ENCODE peak calls at places on chromosomes 6 and 20, in four cellular contexts. E is cerebellum, N is NCI-H2171 treated with DMSO at 0.1 percent for 48 hours, O is SJSA1. S is an unnamed sample.

GRCh38 chr20:56439784-56440291 is 27.8 kb downstream of the CASS4 start:
- DNase-seq in E (no peak), N (no peak), O (peak; percentile 78), S (no peak)

GRCh38 chr20:9807176-9807575 is 31.7 kb downstream of the PAK5 start:
- DNase-seq in E (peak; percentile 63), N (peak; percentile 84), O (no peak), S (no peak)

GRCh38 chr6:19663479-19663878 is 173.7 kb upstream of the ID4 start:
- DNase-seq in E (no peak), N (no peak), O (no peak), S (no peak)

GRCh38 chr6:81735756-81736380 is 16.6 kb downstream of the TENT5A start:
- DNase-seq in E (no peak), N (no peak), O (no peak), S (no peak)

GRCh38 chr6:134373282-134373922 is 55.5 kb upstream of the SGK1 start:
- DNase-seq in E (no peak), N (no peak), O (peak; percentile 53), S (peak; percentile 23)

GRCh38 chr6:118776607-118777549 is 117.1 kb upstream of the ASF1A start:
- DNase-seq in E (peak; percentile 81), N (peak; percentile 86), O (peak; percentile 57), S (peak; percentile 54)

GRCh38 chr6:21180800-21181337 is 412.7 kb upstream of the SOX4 start:
- DNase-seq in E (no peak), N (no peak), O (no peak), S (no peak)

GRCh38 chr6:53979468-53980067 is 131.7 kb upstream of the MLIP start:
- DNase-seq in E (peak; percentile 14), N (peak; percentile 44), O (no peak), S (no peak)

GRCh38 chr20:62339647-62340062 is 27.5 kb downstream of the LAMA5 start:
- DNase-seq in E (no peak), N (no peak), O (no peak), S (no peak)

GRCh38 chr6:14506656-14507242 is 389.2 kb downstream of the CD83 start:
- DNase-seq in E (peak; percentile 13), N (no peak), O (no peak), S (no peak)

GRCh38 chr6:139373154-139373927 is 1.1 kb downstream of the CITED2 start:
- DNase-seq in E (peak; percentile 37), N (peak; percentile 51), O (peak; percentile 56), S (peak; percentile 45)

GRCh38 chr6:16982827-16983226 is 119.0 kb upstream of the STMND1 start:
- DNase-seq in E (no peak), N (no peak), O (no peak), S (no peak)

GRCh38 chr6:53152576-53152975 is 3.9 kb upstream of the GCM1 start:
- DNase-seq in E (no peak), N (no peak), O (no peak), S (no peak)

GRCh38 chr20:33183292-33183691 is 15.3 kb downstream of the BPIFA2 start:
- DNase-seq in E (no peak), N (no peak), O (no peak), S (no peak)

GRCh38 chr6:145668844-145669243 is 66.5 kb downstream of the EPM2A start:
- DNase-seq in E (no peak), N (no peak), O (no peak), S (no peak)

GRCh38 chr6:156994215-156995076 is 217.3 kb downstream of the ARID1B start:
- DNase-seq in E (no peak), N (peak; percentile 24), O (no peak), S (no peak)

GRCh38 chr6:24719125-24719931 is at the start of gene C6orf62:
- DNase-seq in E (no peak), N (peak; percentile 34), O (no peak), S (peak; percentile 27)

GRCh38 chr6:31702819-31703716 is at the start of gene ABHD16A:
- DNase-seq in E (peak; percentile 100), N (peak; percentile 98), O (peak; percentile 99), S (peak; percentile 99)

GRCh38 chr20:36540551-36541211 is 638 bp upstream of the MYL9 start:
- DNase-seq in E (no peak), N (no peak), O (no peak), S (peak; percentile 49)

GRCh38 chr20:63005862-63006564 is 751 bp downstream of the BHLHE23 start:
- DNase-seq in E (no peak), N (no peak), O (no peak), S (no peak)

GRCh38 chr6:1553562-1554088 is 56.1 kb upstream of the FOXC1 start:
- DNase-seq in E (no peak), N (no peak), O (no peak), S (no peak)

GRCh38 chr20:57351042-57351783 is at the start of gene RAE1:
- DNase-seq in E (peak; percentile 86), N (peak; percentile 92), O (peak; percentile 89), S (peak; percentile 90)

GRCh38 chr20:46568570-46569129 is 18.2 kb upstream of the OCSTAMP start:
- DNase-seq in E (peak; percentile 88), N (peak; percentile 65), O (no peak), S (peak; percentile 65)

GRCh38 chr20:10641893-10642292 is 31.9 kb downstream of the JAG1 start:
- DNase-seq in E (no peak), N (no peak), O (no peak), S (no peak)

GRCh38 chr6:156791261-156791850 is 14.2 kb downstream of the ARID1B start:
- DNase-seq in E (peak; percentile 80), N (peak; percentile 99), O (no peak), S (no peak)

GRCh38 chr20:59866338-59866737 is 67.1 kb downstream of the SYCP2 start:
- DNase-seq in E (no peak), N (no peak), O (no peak), S (no peak)

GRCh38 chr6:133741375-133741861 is 147.5 kb upstream of the TCF21 start:
- DNase-seq in E (peak; percentile 66), N (peak; percentile 100), O (peak; percentile 63), S (no peak)

GRCh38 chr6:27145731-27146455 is 101.6 kb upstream of the PRSS16 start:
- DNase-seq in E (no peak), N (peak; percentile 98), O (peak; percentile 83), S (peak; percentile 72)

GRCh38 chr6:157461000-157461915 is 80.3 kb downstream of the ZDHHC14 start:
- DNase-seq in E (no peak), N (peak; percentile 53), O (peak; percentile 69), S (no peak)